ENCODE peak calls at places on chromosomes 5 and 9, in four cellular contexts. One of them, this sample, is unnamed.

GRCh38 chr9:137141050-137141810 is 2.3 kb downstream of the GRIN1 start:
- DNase-seq in heart left ventricle: no peak
- DNase-seq in IMR-90: no peak
- DNase-seq in adrenal gland: no peak
- DNase-seq in this sample: no peak

GRCh38 chr5:132363431-132364112 is 5.9 kb upstream of the SLC22A5 start:
- DNase-seq in heart left ventricle: peak; percentile 54
- DNase-seq in IMR-90: peak; percentile 93
- DNase-seq in adrenal gland: peak; percentile 86
- DNase-seq in this sample: peak; percentile 36

GRCh38 chr9:78038620-78039300 is 7.1 kb upstream of the GNAQ start:
- DNase-seq in heart left ventricle: no peak
- DNase-seq in IMR-90: peak; percentile 26
- DNase-seq in adrenal gland: no peak
- DNase-seq in this sample: no peak

GRCh38 chr5:57850109-57850508 is 367.5 kb upstream of the ACTBL2 start:
- DNase-seq in heart left ventricle: no peak
- DNase-seq in IMR-90: no peak
- DNase-seq in adrenal gland: no peak
- DNase-seq in this sample: no peak

GRCh38 chr5:169177431-169177694 is 123.6 kb downstream of the SLIT3 start:
- DNase-seq in heart left ventricle: no peak
- DNase-seq in IMR-90: no peak
- DNase-seq in adrenal gland: no peak
- DNase-seq in this sample: no peak

GRCh38 chr9:97109194-97109811 is 70.4 kb upstream of the CTSV start:
- DNase-seq in heart left ventricle: peak; percentile 25
- DNase-seq in IMR-90: peak; percentile 6
- DNase-seq in adrenal gland: peak; percentile 25
- DNase-seq in this sample: peak; percentile 32

GRCh38 chr5:66517361-66517760 is 78.8 kb upstream of the MAST4 start:
- DNase-seq in heart left ventricle: no peak
- DNase-seq in IMR-90: no peak
- DNase-seq in adrenal gland: no peak
- DNase-seq in this sample: no peak

GRCh38 chr9:38619556-38620447 is 594 bp downstream of the ANKRD18A start:
- DNase-seq in heart left ventricle: no peak
- DNase-seq in IMR-90: no peak
- DNase-seq in adrenal gland: no peak
- DNase-seq in this sample: no peak

DNA sequence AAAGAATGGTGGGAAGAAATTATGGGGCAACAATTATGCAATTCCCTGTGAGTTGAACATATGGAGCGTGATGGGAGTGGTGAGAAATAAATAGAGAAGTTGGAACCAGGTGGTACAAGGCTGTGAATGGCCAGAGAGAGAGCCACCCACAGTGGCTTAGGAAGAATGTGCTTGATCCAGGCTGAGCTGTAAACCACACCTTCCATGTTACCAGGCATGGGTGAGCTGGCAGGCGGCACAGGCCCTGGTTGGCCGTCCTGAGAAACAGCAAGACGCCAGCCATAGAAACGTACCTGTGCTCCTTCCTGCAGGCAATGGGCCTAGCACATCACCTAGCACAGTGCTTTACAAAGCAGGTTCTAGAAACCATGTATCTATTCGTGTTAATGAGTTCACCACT is 74.3 kb downstream of the EPB41L4B start:
- DNase-seq in heart left ventricle: no peak
- DNase-seq in IMR-90: no peak
- DNase-seq in adrenal gland: no peak
- DNase-seq in this sample: no peak
- TF ChIP-seq POLR2A in heart left ventricle: no peak
- TF ChIP-seq POLR2A in IMR-90: no peak
- TF ChIP-seq POLR2A in adrenal gland: no peak
- TF ChIP-seq POLR2A in this sample: no peak

DNA sequence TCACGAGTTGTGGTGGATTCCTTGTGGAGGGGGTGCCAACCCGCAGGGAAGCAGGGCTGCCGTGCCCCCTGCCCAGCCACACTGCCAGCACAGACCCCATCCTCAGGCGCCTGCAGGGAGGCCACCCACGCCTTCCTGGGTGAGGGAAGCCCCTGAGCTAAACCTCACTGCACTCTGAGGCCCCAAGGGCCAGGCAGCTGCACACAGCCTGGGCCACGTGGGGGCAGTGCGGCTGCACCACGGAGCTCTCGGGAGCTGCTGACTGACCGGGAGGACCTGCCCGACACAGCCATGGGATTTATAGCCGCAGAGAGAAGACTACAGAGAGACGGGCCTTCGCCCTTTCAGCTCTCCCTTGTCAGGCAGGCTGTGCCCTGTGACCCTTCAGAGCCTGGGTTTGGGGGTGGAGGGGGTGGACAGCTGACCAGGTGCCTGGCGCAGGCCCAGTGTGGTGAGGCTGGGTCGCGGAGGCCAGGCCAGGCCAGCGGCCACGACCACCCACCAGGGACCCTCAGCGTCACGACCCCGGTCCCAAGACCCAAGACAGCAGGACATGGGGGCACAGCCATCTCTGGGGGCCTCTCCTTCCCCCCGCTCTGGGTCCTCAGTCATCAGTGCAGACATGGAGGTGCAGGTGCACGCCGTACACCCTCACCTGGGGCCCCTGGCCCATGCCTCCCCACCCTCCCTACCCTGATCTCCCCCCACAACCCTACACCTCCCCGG is 4.3 kb upstream of the AHRR start:
- DNase-seq in heart left ventricle: no peak
- DNase-seq in IMR-90: peak; percentile 74
- DNase-seq in adrenal gland: no peak
- DNase-seq in this sample: peak; percentile 98
- TF ChIP-seq POLR2A in heart left ventricle: no peak
- TF ChIP-seq POLR2A in IMR-90: no peak
- TF ChIP-seq POLR2A in adrenal gland: no peak
- TF ChIP-seq POLR2A in this sample: no peak

DNA sequence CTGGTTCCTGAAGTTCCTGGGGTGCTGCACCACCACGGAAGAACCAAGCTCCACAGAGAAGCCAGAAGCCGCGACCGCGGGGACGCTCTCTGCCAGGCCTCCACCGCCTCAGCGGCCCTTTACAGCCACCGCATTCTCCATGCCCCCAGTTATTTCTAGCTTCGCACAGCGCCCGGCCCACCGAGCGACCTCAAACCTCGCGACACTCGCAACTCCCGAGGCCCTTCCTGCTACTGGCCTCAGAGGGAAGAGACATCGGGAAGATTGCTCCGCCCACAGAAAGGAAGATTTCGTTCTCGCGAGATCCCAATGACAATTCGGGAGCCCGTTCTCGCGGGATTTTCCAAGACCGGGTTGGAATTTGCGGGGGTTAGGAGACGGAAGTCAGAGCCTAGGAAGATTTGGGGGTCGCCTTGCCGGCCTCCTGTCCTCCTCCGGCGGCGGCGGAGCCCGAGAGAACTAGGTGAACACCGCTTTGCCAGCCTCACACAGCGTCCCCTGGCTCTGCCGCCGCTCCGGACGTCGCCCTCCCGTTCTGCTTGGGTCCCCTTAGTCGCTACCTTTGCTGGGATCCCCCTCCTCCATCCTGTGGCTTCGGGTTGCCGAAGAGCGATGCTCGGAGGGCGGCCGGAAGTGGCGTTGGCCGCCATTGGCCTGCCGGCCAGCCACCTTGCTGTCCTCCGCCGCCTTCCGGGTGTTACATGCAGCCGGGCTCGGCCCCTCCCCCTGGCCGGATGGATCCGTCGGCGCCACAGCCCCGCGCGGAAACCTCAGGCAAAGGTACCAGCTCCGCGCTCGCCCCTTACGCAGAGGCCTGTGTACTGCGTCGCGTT is at the start of gene ERCC6L2:
- DNase-seq in heart left ventricle: peak; percentile 95
- DNase-seq in IMR-90: peak; percentile 99
- DNase-seq in adrenal gland: peak; percentile 96
- DNase-seq in this sample: peak; percentile 96
- TF ChIP-seq POLR2A in heart left ventricle: no peak
- TF ChIP-seq POLR2A in IMR-90: peak; percentile 96
- TF ChIP-seq POLR2A in adrenal gland: peak; percentile 56
- TF ChIP-seq POLR2A in this sample: peak; percentile 82

GRCh38 chr9:132670816-132671371 is 630 bp downstream of the GTF3C4 start:
- DNase-seq in heart left ventricle: no peak
- DNase-seq in IMR-90: peak; percentile 13
- DNase-seq in adrenal gland: peak; percentile 31
- DNase-seq in this sample: no peak
- TF ChIP-seq POLR2A in heart left ventricle: no peak
- TF ChIP-seq POLR2A in IMR-90: no peak
- TF ChIP-seq POLR2A in adrenal gland: no peak
- TF ChIP-seq POLR2A in this sample: no peak